ENCODE peak calls at places on chromosomes 1 and 21, in six cellular contexts. K is GM12878, T is Panc1, Y is HCT116, Q is upper lobe of left lung, O is HepG2. L is an unnamed sample.

GRCh38 chr1:8134546-8135235 is 108.6 kb upstream of the ERRFI1 start:
- ATAC-seq in K (no peak), T (peak; percentile 9), Y (no peak), Q (no peak), O (no peak), L (no peak)

GRCh38 chr1:224498574-224499170 is 64.1 kb upstream of the WDR26 start:
- ATAC-seq in K (peak; percentile 5), T (peak; percentile 76), Y (no peak), Q (no peak), O (no peak), L (no peak)

GRCh38 chr1:159211331-159212136 is 6.9 kb downstream of the ACKR1 start:
- ATAC-seq in K (peak; percentile 73), T (peak; percentile 38), Y (peak; percentile 81), Q (no peak), O (peak; percentile 68), L (peak; percentile 14)

GRCh38 chr1:25771246-25772114 is 28.5 kb upstream of the SELENON start:
- ATAC-seq in K (peak; percentile 55), T (no peak), Y (no peak), Q (no peak), O (peak; percentile 48), L (peak; percentile 26)

GRCh38 chr1:22123071-22123390 is 19.9 kb downstream of the WNT4 start:
- ATAC-seq in K (no peak), T (no peak), Y (no peak), Q (no peak), O (no peak), L (no peak)

GRCh38 chr1:93715529-93716126 is 34.0 kb upstream of the BCAR3 start:
- ATAC-seq in K (peak; percentile 75), T (no peak), Y (no peak), Q (no peak), O (no peak), L (no peak)

GRCh38 chr1:107739651-107740050 is 225.3 kb downstream of the VAV3 start:
- ATAC-seq in K (no peak), T (no peak), Y (no peak), Q (no peak), O (peak; percentile 50), L (no peak)

GRCh38 chr1:221875004-221875330 is 133.1 kb upstream of the DUSP10 start:
- ATAC-seq in K (no peak), T (no peak), Y (no peak), Q (no peak), O (no peak), L (no peak)

GRCh38 chr1:174938306-174939000 is 61.3 kb upstream of the CACYBP start:
- ATAC-seq in K (no peak), T (no peak), Y (no peak), Q (no peak), O (no peak), L (no peak)

GRCh38 chr1:55129194-55129728 is 85.9 kb downstream of the USP24 start:
- ATAC-seq in K (no peak), T (no peak), Y (no peak), Q (no peak), O (no peak), L (no peak)

GRCh38 chr1:12031039-12031980 is 12.0 kb downstream of the MIIP start:
- ATAC-seq in K (peak; percentile 95), T (peak; percentile 86), Y (peak; percentile 95), Q (no peak), O (peak; percentile 81), L (peak; percentile 59)

GRCh38 chr1:168213349-168213748 is 12.5 kb upstream of the SFT2D2 start:
- ATAC-seq in K (no peak), T (no peak), Y (no peak), Q (no peak), O (no peak), L (no peak)

GRCh38 chr1:81681104-81681503 is 119.6 kb upstream of the ADGRL2 start:
- ATAC-seq in K (peak; percentile 54), T (peak; percentile 22), Y (no peak), Q (no peak), O (no peak), L (no peak)

GRCh38 chr1:27496604-27497155 is 6.7 kb upstream of the WASF2 start:
- ATAC-seq in K (no peak), T (peak; percentile 66), Y (peak; percentile 29), Q (no peak), O (peak; percentile 79), L (peak; percentile 59)

GRCh38 chr1:45331436-45332345 is 5.0 kb downstream of the HPDL start:
- ATAC-seq in K (no peak), T (no peak), Y (no peak), Q (no peak), O (no peak), L (no peak)

GRCh38 chr1:36482724-36483388 is at the start of gene CSF3R:
- ATAC-seq in K (no peak), T (no peak), Y (no peak), Q (peak; percentile 1), O (peak; percentile 16), L (no peak)

GRCh38 chr1:168499094-168500049 is 44.4 kb downstream of the XCL2 start:
- ATAC-seq in K (peak; percentile 64), T (peak; percentile 78), Y (no peak), Q (no peak), O (no peak), L (no peak)

GRCh38 chr1:19764848-19765247 is 34.9 kb downstream of the TMCO4 start:
- ATAC-seq in K (no peak), T (no peak), Y (no peak), Q (no peak), O (no peak), L (no peak)

GRCh38 chr1:234680331-234680904 is 70.4 kb upstream of the IRF2BP2 start:
- ATAC-seq in K (no peak), T (no peak), Y (no peak), Q (no peak), O (no peak), L (no peak)

GRCh38 chr21:35178812-35179211 is 129.7 kb upstream of the RUNX1 start:
- ATAC-seq in K (no peak), T (no peak), Y (no peak), Q (no peak), O (no peak), L (no peak)

GRCh38 chr1:63698001-63698838 is 75.6 kb upstream of the ROR1 start:
- ATAC-seq in K (no peak), T (peak; percentile 46), Y (no peak), Q (peak; percentile 24), O (no peak), L (peak; percentile 73)

GRCh38 chr1:63966016-63966415 is 192.2 kb downstream of the ROR1 start:
- ATAC-seq in K (no peak), T (no peak), Y (no peak), Q (no peak), O (no peak), L (no peak)

DNA sequence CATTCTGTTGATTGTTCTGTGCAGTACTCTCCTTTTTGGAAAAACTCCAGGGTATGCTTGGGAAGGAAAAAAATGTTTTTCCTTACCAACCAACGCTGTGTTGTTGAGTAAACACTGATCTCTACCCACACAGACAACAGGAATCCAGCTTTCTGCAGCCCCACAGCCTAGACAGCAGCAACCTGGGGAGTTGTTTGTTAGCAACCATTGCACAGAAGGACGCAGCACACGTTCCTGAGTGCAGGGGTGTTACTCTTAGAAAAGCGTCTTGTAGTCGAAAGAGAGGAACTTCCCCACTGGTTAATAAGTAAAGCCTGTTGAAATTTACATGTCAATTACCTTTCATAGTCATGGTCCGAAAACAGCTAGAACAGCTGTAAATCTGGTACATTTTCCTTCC is 56.6 kb downstream of the SMYD2 start:
- ATAC-seq in K (no peak), T (no peak), Y (no peak), Q (peak; percentile 63), O (no peak), L (peak; percentile 62)
- TF ChIP-seq POLR2AphosphoS5 in K (no peak), T (peak; percentile 35), Y (no peak), Q (no peak), O (no peak), L (no peak)

DNA sequence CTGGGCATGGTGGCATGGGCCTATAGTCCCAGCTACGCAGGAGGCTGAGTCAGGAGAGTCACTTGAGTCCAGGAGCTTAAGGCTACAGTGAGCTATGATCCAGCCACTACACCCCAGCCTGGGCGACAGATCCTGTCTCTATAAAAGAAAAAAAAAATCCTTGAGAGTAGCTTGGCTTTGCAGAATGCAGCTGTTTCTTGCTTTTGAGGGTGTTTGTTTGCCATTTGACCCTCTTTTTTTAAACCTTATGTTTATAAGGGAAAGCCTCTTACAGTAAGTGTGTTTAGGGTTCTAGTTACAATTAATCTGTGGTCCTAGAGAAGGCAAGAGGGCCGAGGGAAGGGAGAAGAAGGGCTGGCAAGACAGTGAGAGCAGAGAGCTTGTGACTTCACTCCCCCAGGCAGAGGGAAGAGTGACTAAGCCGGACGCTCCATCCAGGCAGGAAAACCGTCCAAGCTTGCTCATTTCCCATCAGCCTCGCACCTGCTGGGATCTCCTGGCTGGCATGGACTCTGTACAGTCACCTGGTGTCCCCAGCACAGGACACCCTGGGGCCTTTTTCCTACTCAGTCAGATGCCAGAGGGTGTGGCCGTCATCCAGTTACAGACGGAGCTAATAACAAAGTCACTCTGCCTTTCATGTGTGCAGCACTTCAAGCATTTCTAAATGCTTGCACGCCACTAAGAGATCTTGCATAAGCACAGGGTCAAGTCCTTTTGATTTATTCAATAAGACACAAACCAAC is 55.5 kb upstream of the PSEN2 start:
- ATAC-seq in K (no peak), T (peak; percentile 96), Y (peak; percentile 91), Q (peak; percentile 94), O (no peak), L (peak; percentile 85)
- TF ChIP-seq POLR2AphosphoS5 in K (no peak), T (peak; percentile 57), Y (peak; percentile 81), Q (peak; percentile 89), O (no peak), L (peak; percentile 98)

GRCh38 chr1:110292031-110292300 is 47.2 kb upstream of the RBM15 start:
- ATAC-seq in K (no peak), T (peak; percentile 50), Y (no peak), Q (no peak), O (no peak), L (no peak)
- TF ChIP-seq POLR2AphosphoS5 in K (no peak), T (no peak), Y (no peak), Q (no peak), O (no peak), L (no peak)

DNA sequence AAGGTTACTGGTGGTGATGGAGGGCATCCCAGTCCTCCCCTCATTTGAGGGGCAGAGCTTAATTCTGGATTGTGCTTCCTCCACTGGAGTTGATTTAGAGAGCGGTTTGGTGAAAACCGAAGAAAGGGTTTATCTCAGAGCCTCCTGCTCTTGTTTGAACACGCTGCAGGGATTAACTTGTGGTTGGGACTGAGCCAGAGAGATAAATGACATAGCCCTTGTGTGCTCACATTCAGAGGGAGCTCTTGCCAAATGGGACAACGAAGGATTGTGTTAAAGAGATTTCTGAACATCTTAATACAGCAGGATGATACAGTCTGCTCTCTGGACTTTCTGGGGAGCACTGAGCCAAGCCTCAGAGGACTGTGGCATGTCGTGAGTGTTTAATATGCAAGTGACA is 308.2 kb downstream of the DISC1 start:
- ATAC-seq in K (no peak), T (no peak), Y (no peak), Q (no peak), O (peak; percentile 94), L (no peak)
- TF ChIP-seq POLR2AphosphoS5 in K (no peak), T (no peak), Y (no peak), Q (no peak), O (no peak), L (no peak)

GRCh38 chr1:1677718-1678580 is 14.6 kb downstream of the SLC35E2B start:
- ATAC-seq in K (peak; percentile 75), T (peak; percentile 35), Y (no peak), Q (no peak), O (no peak), L (no peak)
- TF ChIP-seq POLR2AphosphoS5 in K (peak; percentile 72), T (no peak), Y (no peak), Q (no peak), O (no peak), L (no peak)

L was measured in gastroesophageal sphincter.